ENCODE peak calls at places on chromosome 12, in seven cellular contexts. V, H, C, U, L, F and B are unnamed samples.

GRCh38 chr12:68975811-68976210 is 42.8 kb upstream of the CPM start:
- DNase-seq in V (no peak), H (no peak), C (no peak), U (no peak), L (no peak), F (no peak), B (no peak)

GRCh38 chr12:51480978-51481377 is 56.3 kb downstream of the SLC4A8 start:
- DNase-seq in V (no peak), H (no peak), C (no peak), U (no peak), L (no peak), F (no peak), B (no peak)

GRCh38 chr12:126617312-126617711 is 1552.1 kb downstream of the AACS start:
- DNase-seq in V (peak), H (peak), C (no peak), U (no peak), L (no peak), F (no peak), B (peak)

GRCh38 chr12:105256011-105256410 is 20.0 kb upstream of the APPL2 start:
- DNase-seq in V (no peak), H (no peak), C (no peak), U (no peak), L (no peak), F (peak), B (no peak)

GRCh38 chr12:124688356-124688992 is 121.1 kb upstream of the NCOR2 start:
- DNase-seq in V (no peak), H (no peak), C (no peak), U (no peak), L (no peak), F (peak), B (no peak)

GRCh38 chr12:69065804-69066203 is 132.8 kb upstream of the CPM start:
- DNase-seq in V (no peak), H (no peak), C (no peak), U (no peak), L (no peak), F (no peak), B (no peak)

GRCh38 chr12:14884458-14884878 is 1.2 kb downstream of the MGP start:
- DNase-seq in V (no peak), H (peak), C (peak), U (peak), L (peak), F (peak), B (peak)

GRCh38 chr12:108792361-108793292 is 61.3 kb upstream of the CORO1C start:
- DNase-seq in V (no peak), H (peak), C (no peak), U (no peak), L (no peak), F (no peak), B (no peak)

GRCh38 chr12:87348071-87348470 is 681.1 kb downstream of the C12orf50 start:
- DNase-seq in V (no peak), H (no peak), C (no peak), U (no peak), L (no peak), F (no peak), B (no peak)

GRCh38 chr12:87344699-87345098 is 684.5 kb downstream of the C12orf50 start:
- DNase-seq in V (no peak), H (no peak), C (no peak), U (peak), L (no peak), F (no peak), B (no peak)
- TF ChIP-seq CTCF in V (no peak), H (no peak), C (no peak), U (peak), L (peak), F (peak), B (no peak)

DNA sequence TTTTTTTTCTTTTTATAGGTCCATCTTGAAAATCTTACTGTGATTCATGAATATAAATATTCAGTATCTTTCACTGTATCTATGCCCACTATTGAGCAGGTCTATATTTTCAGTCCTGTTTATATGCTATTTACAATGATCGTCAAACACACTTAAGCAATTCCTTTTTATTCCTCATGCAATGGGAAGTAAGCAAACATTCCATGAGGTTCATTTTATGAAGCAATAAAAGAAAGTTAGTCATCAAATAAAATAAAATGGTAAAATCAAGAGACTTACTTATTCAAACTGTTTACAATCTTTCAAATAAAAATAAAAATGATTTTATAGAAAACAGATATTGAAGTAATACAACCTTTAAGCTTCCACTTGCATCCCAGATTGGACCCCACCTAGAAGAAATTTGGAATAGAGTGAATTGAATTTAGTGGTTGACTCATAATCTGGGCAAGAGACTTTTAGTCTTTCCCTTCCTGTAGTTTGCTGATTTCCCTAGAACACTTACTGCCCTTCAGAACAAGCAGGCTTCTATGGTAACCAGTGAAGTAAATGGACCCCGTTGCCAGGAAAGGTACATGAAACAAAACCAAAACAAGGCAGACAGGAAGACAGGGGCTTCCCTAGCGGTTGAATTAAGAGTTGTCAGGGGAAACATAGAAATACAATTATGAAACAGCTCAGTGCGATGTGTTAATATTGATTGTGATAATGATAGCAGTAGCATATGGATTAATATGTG is 241.0 kb upstream of the ATP2B1 start:
- DNase-seq in V (no peak), H (peak), C (peak), U (peak), L (peak), F (peak), B (peak)
- TF ChIP-seq CTCF in V (no peak), H (peak), C (no peak), U (no peak), L (peak), F (no peak), B (peak)

GRCh38 chr12:47214771-47215170 is 135.0 kb upstream of the AMIGO2 start:
- DNase-seq in V (no peak), H (peak), C (no peak), U (no peak), L (no peak), F (no peak), B (no peak)
- TF ChIP-seq CTCF in V (no peak), H (no peak), C (no peak), U (no peak), L (no peak), F (no peak), B (no peak)

GRCh38 chr12:120015313-120015712 is 26.3 kb downstream of the BICDL1 start:
- DNase-seq in V (no peak), H (peak), C (no peak), U (no peak), L (no peak), F (no peak), B (no peak)

GRCh38 chr12:120024193-120024592 is 35.2 kb downstream of the BICDL1 start:
- DNase-seq in V (no peak), H (no peak), C (no peak), U (no peak), L (no peak), F (no peak), B (no peak)

GRCh38 chr12:120013659-120014380 is 24.8 kb downstream of the BICDL1 start:
- DNase-seq in V (no peak), H (peak), C (no peak), U (no peak), L (no peak), F (no peak), B (no peak)

GRCh38 chr12:120019942-120020341 is 30.9 kb downstream of the BICDL1 start:
- DNase-seq in V (no peak), H (no peak), C (no peak), U (no peak), L (no peak), F (no peak), B (no peak)

DNA sequence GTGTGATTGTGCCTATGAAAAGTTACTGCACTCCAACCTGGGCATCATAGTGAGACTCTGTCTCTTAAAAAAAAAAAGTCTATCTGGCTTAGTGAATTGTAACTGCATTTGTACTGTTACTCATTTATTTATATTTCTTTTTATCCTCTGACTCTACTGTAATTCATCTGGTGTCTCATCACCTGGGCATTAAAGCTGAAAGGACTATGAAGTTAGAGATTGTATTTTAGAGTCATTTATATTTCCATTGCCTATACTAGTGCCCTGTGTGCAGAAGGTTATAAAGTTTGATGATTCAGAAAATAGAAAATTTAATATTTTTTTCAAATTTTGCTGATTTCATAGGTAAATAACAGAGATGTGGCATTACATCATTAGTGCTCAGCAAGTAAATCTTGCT is 30.2 kb downstream of the BICDL1 start:
- DNase-seq in V (no peak), H (no peak), C (no peak), U (no peak), L (no peak), F (no peak), B (no peak)
- TF ChIP-seq CTCF in V (no peak), H (no peak), C (no peak), U (no peak), L (no peak), F (no peak), B (no peak)

DNA sequence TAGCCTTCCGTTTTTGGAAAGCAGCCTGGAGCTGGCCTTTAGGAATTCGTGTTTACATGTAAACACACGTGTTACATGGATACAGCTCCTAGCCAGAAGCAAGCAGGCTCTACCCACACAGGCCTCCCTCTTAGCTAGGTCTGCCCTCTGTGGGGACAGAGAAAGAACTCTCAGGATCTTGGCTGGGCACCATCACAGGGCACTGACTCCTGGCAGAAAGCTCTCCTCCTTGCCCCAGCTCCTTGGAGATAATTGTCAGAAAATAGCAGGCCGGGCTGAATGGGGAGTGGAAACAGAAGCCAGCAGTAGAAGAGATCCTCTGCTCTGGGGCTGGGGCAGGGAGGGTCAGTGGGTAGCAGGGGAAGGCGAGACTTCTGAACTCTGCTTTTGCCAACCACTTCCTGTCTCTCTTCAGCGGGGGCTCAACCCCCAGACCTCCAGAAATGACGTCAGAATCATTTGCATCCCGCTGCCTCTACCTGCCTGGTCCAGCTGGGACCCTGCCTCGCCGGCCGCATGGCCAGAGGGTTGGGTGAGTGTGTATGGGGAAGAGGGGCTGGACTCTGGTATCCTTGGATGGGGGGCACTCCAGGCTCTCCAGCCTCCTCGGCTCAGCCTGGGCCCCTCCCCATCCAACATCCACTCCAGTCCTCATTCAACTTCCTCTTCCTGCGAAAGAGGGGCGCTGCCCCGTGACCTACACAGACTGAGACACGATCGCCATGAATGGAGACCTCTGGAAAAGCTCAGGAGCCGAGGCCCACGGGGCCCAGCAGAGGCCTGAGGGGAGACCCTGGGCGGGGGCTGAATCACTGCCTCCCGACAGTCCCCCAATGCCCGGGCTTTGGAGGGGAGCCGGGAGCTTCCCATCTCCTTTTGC is 650 bp upstream of the HOXC4 start:
- DNase-seq in V (no peak), H (peak), C (no peak), U (no peak), L (no peak), F (no peak), B (no peak)
- TF ChIP-seq CTCF in V (no peak), H (no peak), C (no peak), U (no peak), L (no peak), F (no peak), B (no peak)

GRCh38 chr12:49854976-49855375 is 12.1 kb upstream of the BCDIN3D start:
- DNase-seq in V (no peak), H (no peak), C (no peak), U (no peak), L (no peak), F (no peak), B (no peak)
- TF ChIP-seq CTCF in V (no peak), H (no peak), C (no peak), U (no peak), L (no peak), F (no peak), B (no peak)

GRCh38 chr12:103626498-103626897 is 39.4 kb downstream of the STAB2 start:
- DNase-seq in V (no peak), H (no peak), C (peak), U (no peak), L (no peak), F (no peak), B (peak)
- TF ChIP-seq CTCF in V (no peak), H (no peak), C (peak), U (no peak), L (no peak), F (peak), B (peak)